ENCODE peak calls at places on chromosomes 2 and 18, in six cellular contexts. F is mammary epithelial cell; N is CD4-positive, alpha-beta memory T cell; W is Peyer's patch; D is effector memory CD4-positive, alpha-beta T cell; B is thyroid gland. S is an unnamed sample.

GRCh38 chr2:12320027-12320734 is 396.6 kb upstream of the TRIB2 start:
- DNase-seq in F (no peak), N (no peak), W (peak; percentile 51), D (no peak), B (no peak), S (no peak)

GRCh38 chr2:1791670-1792069 is 47.4 kb upstream of the PXDN start:
- DNase-seq in F (no peak), N (no peak), W (no peak), D (no peak), B (no peak), S (peak; percentile 70)

GRCh38 chr2:11533278-11534077 is at the start of gene GREB1:
- DNase-seq in F (peak; percentile 71), N (no peak), W (no peak), D (no peak), B (no peak), S (no peak)

GRCh38 chr2:173118385-173118784 is 42.7 kb downstream of the MAP3K20 start:
- DNase-seq in F (no peak), N (no peak), W (no peak), D (no peak), B (no peak), S (no peak)

GRCh38 chr2:47272031-47272864 is 117.1 kb upstream of the STPG4 start:
- DNase-seq in F (peak; percentile 33), N (peak; percentile 48), W (peak; percentile 83), D (peak; percentile 31), B (peak; percentile 76), S (no peak)

GRCh38 chr2:85958731-85959130 is 69.9 kb upstream of the ST3GAL5 start:
- DNase-seq in F (no peak), N (no peak), W (no peak), D (no peak), B (no peak), S (no peak)

GRCh38 chr2:156345582-156345981 is 13.1 kb upstream of the NR4A2 start:
- DNase-seq in F (no peak), N (no peak), W (no peak), D (no peak), B (no peak), S (no peak)

GRCh38 chr2:230140667-230141066 is 71.9 kb upstream of the SLC16A14 start:
- DNase-seq in F (no peak), N (no peak), W (no peak), D (no peak), B (no peak), S (no peak)

GRCh38 chr2:102033750-102034682 is 42.3 kb downstream of the IL1R2 start:
- DNase-seq in F (no peak), N (no peak), W (no peak), D (no peak), B (no peak), S (no peak)

GRCh38 chr2:216661639-216662375 is 28.6 kb downstream of the IGFBP2 start:
- DNase-seq in F (no peak), N (no peak), W (no peak), D (no peak), B (no peak), S (peak; percentile 16)

GRCh38 chr2:97748397-97748796 is 35.0 kb downstream of the ZAP70 start:
- DNase-seq in F (no peak), N (peak; percentile 57), W (peak; percentile 80), D (peak; percentile 52), B (no peak), S (peak; percentile 74)

GRCh38 chr2:7031424-7032245 is 114.4 kb downstream of the RNF144A start:
- DNase-seq in F (peak; percentile 68), N (peak; percentile 77), W (peak; percentile 94), D (peak; percentile 49), B (peak; percentile 97), S (peak; percentile 45)

GRCh38 chr2:45777996-45778719 is 126.7 kb downstream of the PRKCE start:
- DNase-seq in F (no peak), N (no peak), W (no peak), D (no peak), B (no peak), S (no peak)

GRCh38 chr2:142673836-142674235 is 203.6 kb upstream of the KYNU start:
- DNase-seq in F (no peak), N (no peak), W (no peak), D (no peak), B (no peak), S (no peak)

GRCh38 chr2:55883339-55883738 is 40.2 kb downstream of the EFEMP1 start:
- DNase-seq in F (no peak), N (no peak), W (no peak), D (no peak), B (no peak), S (peak; percentile 70)

GRCh38 chr2:102001767-102002142 is 10.0 kb downstream of the IL1R2 start:
- DNase-seq in F (peak; percentile 89), N (no peak), W (no peak), D (no peak), B (no peak), S (no peak)

GRCh38 chr18:55252053-55252675 is 292.9 kb upstream of the CCDC68 start:
- DNase-seq in F (no peak), N (no peak), W (no peak), D (no peak), B (no peak), S (no peak)
- H3K4me3 ChIP-seq in F (no peak overlapping the region), N (no peak overlapping the region), W (no peak overlapping the region), D (no peak overlapping the region), B (no peak overlapping the region), S (no peak overlapping the region)

GRCh38 chr2:239265681-239266435 is 135.0 kb downstream of the HDAC4 start:
- DNase-seq in F (no peak), N (no peak), W (no peak), D (no peak), B (no peak), S (no peak)

GRCh38 chr2:239268082-239268481 is 132.7 kb downstream of the HDAC4 start:
- DNase-seq in F (no peak), N (no peak), W (peak; percentile 80), D (no peak), B (peak; percentile 79), S (no peak)

GRCh38 chr2:239267411-239267941 is 133.3 kb downstream of the HDAC4 start:
- DNase-seq in F (peak; percentile 64), N (peak; percentile 94), W (peak; percentile 96), D (peak; percentile 90), B (peak; percentile 68), S (peak; percentile 99)

GRCh38 chr2:239266436-239266770 is 134.4 kb downstream of the HDAC4 start:
- DNase-seq in F (no peak), N (no peak), W (no peak), D (no peak), B (no peak), S (no peak)

DNA sequence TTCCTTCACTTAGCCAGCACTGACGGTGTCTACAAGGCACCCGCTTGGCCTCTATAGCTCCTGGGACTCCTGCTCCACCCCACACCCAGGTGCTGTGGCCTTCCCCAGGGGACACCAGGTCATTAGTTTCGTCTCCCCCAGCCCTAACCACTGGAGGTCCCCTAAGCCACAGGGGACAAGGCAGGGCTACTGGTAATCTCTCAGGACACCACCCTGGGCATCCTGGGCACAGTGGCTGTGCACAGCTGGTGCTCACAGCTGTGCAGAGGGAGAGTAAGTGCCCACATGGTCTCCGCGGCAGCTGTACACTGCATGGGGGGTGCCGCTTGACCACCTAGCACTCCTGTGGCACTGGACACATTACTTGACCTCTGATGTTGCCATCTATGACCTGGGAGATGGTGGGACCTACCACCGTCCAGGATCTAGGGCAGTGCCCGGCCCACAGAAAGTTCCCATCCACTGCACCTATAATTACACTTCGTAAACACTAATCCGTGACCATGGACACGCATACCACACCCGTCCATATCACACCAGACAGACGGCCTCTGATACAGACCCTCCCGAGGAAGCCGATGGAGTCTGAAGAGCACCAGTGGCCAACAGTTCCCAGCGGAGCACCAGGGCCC is 133.9 kb downstream of the HDAC4 start:
- DNase-seq in F (no peak), N (no peak), W (no peak), D (no peak), B (no peak), S (no peak)
- H3K4me3 ChIP-seq in F (no peak overlapping the region), N (peak overlapping the region; percentile 79), W (peak overlapping the region; percentile 16), D (peak overlapping the region; percentile 84), B (no peak overlapping the region), S (peak overlapping the region; percentile 80)

GRCh38 chr2:236216711-236217110 is 47.5 kb downstream of the ASB18 start:
- DNase-seq in F (no peak), N (no peak), W (no peak), D (no peak), B (no peak), S (no peak)
- H3K4me3 ChIP-seq in F (no peak overlapping the region), N (no peak overlapping the region), W (no peak overlapping the region), D (no peak overlapping the region), B (no peak overlapping the region), S (no peak overlapping the region)

DNA sequence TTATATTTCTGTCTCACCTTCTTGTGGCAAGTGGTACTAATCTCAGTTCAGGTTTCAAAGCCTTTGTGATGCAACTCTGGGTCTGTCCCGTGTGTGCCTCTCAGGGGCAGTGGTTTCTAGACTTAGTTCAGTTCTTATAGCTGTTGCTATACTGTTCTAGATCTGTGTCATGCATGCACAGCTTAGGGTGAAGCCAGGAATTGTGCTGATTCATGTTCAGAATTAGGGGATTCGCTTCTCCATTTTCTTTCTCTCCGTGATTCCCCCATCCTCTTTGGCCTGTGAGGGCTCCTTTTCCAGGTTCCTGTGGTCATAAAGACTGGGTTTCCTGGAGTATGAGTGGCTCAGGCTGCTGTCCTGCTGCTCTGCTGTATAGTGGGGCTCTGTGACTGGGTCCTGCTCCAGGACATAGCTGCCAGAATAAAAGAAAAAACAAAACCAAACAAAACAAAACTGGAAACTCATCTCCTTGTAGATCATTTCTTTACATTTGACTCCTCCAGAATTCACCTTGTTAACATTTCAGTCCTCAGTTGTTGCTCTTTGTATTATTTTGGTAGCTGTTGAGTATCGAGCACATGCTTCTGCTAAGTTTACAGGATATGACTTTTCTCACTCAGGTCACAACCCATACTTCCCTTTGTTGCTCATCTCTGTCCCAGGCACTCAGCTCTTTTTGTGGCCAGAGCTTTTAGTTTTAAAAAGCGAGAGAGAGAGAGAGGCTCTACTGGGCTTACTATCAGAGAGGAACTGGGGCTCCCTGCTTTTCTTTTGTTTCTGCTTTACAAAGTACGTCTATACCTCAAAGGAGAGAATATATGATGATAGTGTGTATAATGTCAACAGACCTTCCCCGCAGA is 34.2 kb downstream of the CERS6 start:
- DNase-seq in F (peak; percentile 48), N (peak; percentile 21), W (peak; percentile 48), D (no peak), B (no peak), S (peak; percentile 70)
- H3K4me3 ChIP-seq in F (no peak overlapping the region), N (peak overlapping the region; percentile 39), W (no peak overlapping the region), D (peak overlapping the region; percentile 30), B (no peak overlapping the region), S (peak overlapping the region; percentile 34)

GRCh38 chr18:13613099-13613498 is 113.3 kb downstream of the FAM210A start:
- DNase-seq in F (no peak), N (no peak), W (no peak), D (no peak), B (no peak), S (no peak)
- H3K4me3 ChIP-seq in F (no peak overlapping the region), N (peak overlapping the region; percentile 51), W (peak overlapping the region; percentile 33), D (no peak overlapping the region), B (no peak overlapping the region), S (peak overlapping the region; percentile 67)

GRCh38 chr2:27493948-27494283 is 1.1 kb downstream of the FNDC4 start:
- DNase-seq in F (no peak), N (no peak), W (no peak), D (no peak), B (no peak), S (no peak)
- H3K4me3 ChIP-seq in F (no peak overlapping the region), N (no peak overlapping the region), W (no peak overlapping the region), D (no peak overlapping the region), B (no peak overlapping the region), S (no peak overlapping the region)

S was measured in Jurkat, Clone E6-1.